ENCODE peak calls at places on chromosomes 1 and 21, in four cellular contexts. I is lower lobe of right lung, K is transverse colon, B is psoas muscle. Z is an unnamed sample.

GRCh38 chr1:89578940-89579684 is 53.8 kb upstream of the LRRC8C start:
- DNase-seq in I (no peak), K (no peak), B (no peak), Z (no peak)

GRCh38 chr1:116785006-116785405 is 30.8 kb downstream of the CD2 start:
- DNase-seq in I (no peak), K (no peak), B (no peak), Z (no peak)

GRCh38 chr1:63317007-63317813 is 5.2 kb upstream of the FOXD3 start:
- DNase-seq in I (peak; percentile 88), K (peak; percentile 81), B (peak; percentile 83), Z (peak; percentile 85)

GRCh38 chr1:20439282-20439681 is 46.7 kb downstream of the CAMK2N1 start:
- DNase-seq in I (no peak), K (no peak), B (no peak), Z (no peak)

GRCh38 chr1:44406761-44407429 is 1.8 kb downstream of the RNF220 start:
- DNase-seq in I (no peak), K (no peak), B (peak; percentile 54), Z (no peak)

GRCh38 chr1:8598060-8598724 is 219.2 kb downstream of the RERE start:
- DNase-seq in I (no peak), K (peak; percentile 26), B (no peak), Z (peak; percentile 50)

GRCh38 chr21:42145569-42146250 is 73.2 kb upstream of the ABCG1 start:
- DNase-seq in I (peak; percentile 60), K (peak; percentile 66), B (peak; percentile 66), Z (peak; percentile 59)

GRCh38 chr1:232634086-232634485 is 4.2 kb upstream of the SIPA1L2 start:
- DNase-seq in I (peak; percentile 89), K (peak; percentile 74), B (peak; percentile 69), Z (peak; percentile 30)

GRCh38 chr21:22795091-22795490 is 1796.9 kb downstream of the NCAM2 start:
- DNase-seq in I (no peak), K (no peak), B (no peak), Z (no peak)

GRCh38 chr1:46137901-46138300 is 5.5 kb upstream of the PIK3R3 start:
- DNase-seq in I (no peak), K (no peak), B (no peak), Z (no peak)

GRCh38 chr1:235843458-235843857 is 23.2 kb downstream of the LYST start:
- DNase-seq in I (no peak), K (no peak), B (no peak), Z (no peak)

GRCh38 chr1:67647036-67647798 is 37.8 kb upstream of the GADD45A start:
- DNase-seq in I (no peak), K (no peak), B (no peak), Z (no peak)

GRCh38 chr1:150765229-150765976 is at the start of gene CTSS:
- DNase-seq in I (no peak), K (no peak), B (no peak), Z (no peak)

GRCh38 chr1:208234721-208235120 is 9.5 kb downstream of the PLXNA2 start:
- DNase-seq in I (no peak), K (no peak), B (no peak), Z (no peak)

GRCh38 chr1:228280961-228281591 is 73.2 kb downstream of the OBSCN start:
- DNase-seq in I (peak; percentile 42), K (peak; percentile 5), B (peak; percentile 58), Z (peak; percentile 22)

GRCh38 chr1:116762781-116763115 is 8.5 kb downstream of the CD2 start:
- DNase-seq in I (no peak), K (no peak), B (no peak), Z (no peak)

GRCh38 chr1:92786298-92786901 is 1.5 kb upstream of the EVI5 start:
- DNase-seq in I (no peak), K (no peak), B (no peak), Z (no peak)

GRCh38 chr1:170807432-170807831 is 127.9 kb upstream of the MROH9 start:
- DNase-seq in I (no peak), K (no peak), B (no peak), Z (no peak)

GRCh38 chr21:36773111-36773510 is 74.2 kb downstream of the SIM2 start:
- DNase-seq in I (peak; percentile 72), K (peak; percentile 82), B (peak; percentile 95), Z (peak; percentile 96)

GRCh38 chr1:178630418-178630817 is 94.6 kb upstream of the RALGPS2 start:
- DNase-seq in I (no peak), K (no peak), B (no peak), Z (no peak)

GRCh38 chr1:228850141-228851100 is 115.1 kb downstream of the RHOU start:
- DNase-seq in I (no peak), K (no peak), B (no peak), Z (no peak)

GRCh38 chr1:21568809-21569385 is 59.7 kb downstream of the ALPL start:
- DNase-seq in I (no peak), K (no peak), B (no peak), Z (no peak)

GRCh38 chr1:29713857-29714256 is 477.5 kb downstream of the PTPRU start:
- DNase-seq in I (no peak), K (no peak), B (no peak), Z (no peak)

GRCh38 chr21:45592208-45592619 is 50.0 kb upstream of the SLC19A1 start:
- DNase-seq in I (peak; percentile 44), K (peak; percentile 18), B (no peak), Z (no peak)

GRCh38 chr21:10430007-10430406 is 91.4 kb upstream of the TPTE start:
- DNase-seq in I (no peak), K (no peak), B (no peak), Z (no peak)

GRCh38 chr1:225450491-225451191 is 22.8 kb upstream of the LBR start:
- DNase-seq in I (peak; percentile 66), K (peak; percentile 16), B (no peak), Z (no peak)

GRCh38 chr1:175656416-175656815 is 87.0 kb downstream of the TNR start:
- DNase-seq in I (no peak), K (no peak), B (no peak), Z (no peak)

GRCh38 chr1:24384251-24385090 is 29.1 kb downstream of the STPG1 start:
- DNase-seq in I (peak; percentile 75), K (peak; percentile 35), B (no peak), Z (peak; percentile 48)

GRCh38 chr1:246554201-246554600 is 11.9 kb downstream of the TFB2M start:
- DNase-seq in I (no peak), K (no peak), B (no peak), Z (no peak)

GRCh38 chr1:158121604-158122254 is 59.0 kb upstream of the CD1D start:
- DNase-seq in I (no peak), K (peak; percentile 25), B (no peak), Z (no peak)

GRCh38 chr1:68377098-68377497 is 72.7 kb downstream of the RPE65 start:
- DNase-seq in I (no peak), K (no peak), B (no peak), Z (no peak)

GRCh38 chr1:228338521-228339051 is 68.0 kb downstream of the TRIM11 start:
- DNase-seq in I (peak; percentile 30), K (peak; percentile 5), B (peak; percentile 62), Z (no peak)

GRCh38 chr1:10754571-10755329 is 41.7 kb downstream of the CASZ1 start:
- DNase-seq in I (no peak), K (no peak), B (no peak), Z (no peak)

GRCh38 chr1:178959543-178960460 is 65.9 kb upstream of the FAM20B start:
- DNase-seq in I (no peak), K (no peak), B (no peak), Z (no peak)

GRCh38 chr21:42514883-42515228 is 1.2 kb downstream of the SLC37A1 start:
- DNase-seq in I (no peak), K (no peak), B (no peak), Z (no peak)

GRCh38 chr1:205517288-205517687 is 12.8 kb downstream of the CDK18 start:
- DNase-seq in I (no peak), K (no peak), B (no peak), Z (no peak)

GRCh38 chr1:205516362-205516761 is 11.9 kb downstream of the CDK18 start:
- DNase-seq in I (no peak), K (no peak), B (no peak), Z (no peak)

GRCh38 chr1:205517763-205518162 is 13.3 kb downstream of the CDK18 start:
- DNase-seq in I (no peak), K (no peak), B (no peak), Z (no peak)

GRCh38 chr1:205514211-205515142 is 10.0 kb downstream of the CDK18 start:
- DNase-seq in I (no peak), K (no peak), B (no peak), Z (no peak)

GRCh38 chr1:205515781-205516253 is 11.3 kb downstream of the CDK18 start:
- DNase-seq in I (no peak), K (peak; percentile 26), B (peak; percentile 74), Z (no peak)
- H3K27ac ChIP-seq in I (peak overlapping the region; percentile 47), K (peak overlapping the region; percentile 67), B (peak overlapping the region; percentile 23), Z (peak overlapping the region; percentile 3)

GRCh38 chr21:43829161-43829560 is 35.9 kb upstream of the AGPAT3 start:
- DNase-seq in I (no peak), K (no peak), B (no peak), Z (no peak)

GRCh38 chr21:43832158-43832550 is 32.9 kb upstream of the AGPAT3 start:
- DNase-seq in I (no peak), K (no peak), B (no peak), Z (no peak)

GRCh38 chr21:43827015-43827611 is 37.7 kb downstream of the RRP1 start:
- DNase-seq in I (no peak), K (no peak), B (peak; percentile 83), Z (no peak)

GRCh38 chr21:43832648-43833047 is 32.4 kb upstream of the AGPAT3 start:
- DNase-seq in I (no peak), K (no peak), B (no peak), Z (no peak)

GRCh38 chr21:43829575-43830119 is 35.4 kb upstream of the AGPAT3 start:
- DNase-seq in I (no peak), K (no peak), B (no peak), Z (no peak)
- TF ChIP-seq CTCF in I (peak; percentile 10), K (no peak), B (no peak), Z (no peak)

GRCh38 chr1:230145953-230146476 is 79.0 kb downstream of the GALNT2 start:
- DNase-seq in I (no peak), K (no peak), B (no peak), Z (no peak)
- H3K27ac ChIP-seq in I (peak overlapping the region; percentile 50), K (peak overlapping the region; percentile 52), B (peak overlapping the region; percentile 2), Z (no peak overlapping the region)

GRCh38 chr1:194069831-194070218 is 883.4 kb upstream of the B3GALT2 start:
- DNase-seq in I (no peak), K (no peak), B (no peak), Z (no peak)
- TF ChIP-seq CTCF in I (no peak), K (no peak), B (no peak), Z (no peak)

GRCh38 chr1:212699104-212699838 is 369 bp downstream of the BATF3 start:
- DNase-seq in I (peak; percentile 74), K (peak; percentile 52), B (peak; percentile 61), Z (peak; percentile 52)
- H3K27ac ChIP-seq in I (peak overlapping the region; percentile 73), K (peak overlapping the region; percentile 27), B (no peak overlapping the region), Z (peak overlapping the region; percentile 58)

GRCh38 chr1:108049083-108049819 is 84.3 kb upstream of the VAV3 start:
- DNase-seq in I (peak; percentile 68), K (no peak), B (no peak), Z (no peak)
- TF ChIP-seq CTCF in I (peak; percentile 53), K (no peak), B (peak; percentile 26), Z (no peak)

DNA sequence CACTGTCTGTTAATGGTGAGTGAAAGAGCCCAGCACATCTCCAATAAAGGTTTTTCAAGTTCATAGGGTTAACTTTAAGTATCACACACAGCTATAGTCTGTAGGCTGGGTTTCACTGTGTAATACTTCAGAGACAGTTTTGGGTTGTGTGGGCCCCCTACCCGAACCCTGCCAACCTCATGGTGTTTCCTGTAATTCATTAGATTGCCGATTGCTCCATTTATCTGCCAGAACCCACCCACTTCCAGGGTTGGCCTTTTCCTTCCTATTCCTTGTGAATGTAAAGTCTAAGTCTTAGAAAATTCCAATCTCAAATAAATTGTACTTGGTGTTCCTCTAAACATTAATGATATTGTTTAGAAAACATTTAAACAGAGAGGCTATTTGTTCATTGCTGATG is 43.6 kb downstream of the CTTNBP2NL start:
- DNase-seq in I (no peak), K (no peak), B (no peak), Z (no peak)
- H3K27ac ChIP-seq in I (peak overlapping the region; percentile 51), K (peak overlapping the region; percentile 51), B (no peak overlapping the region), Z (peak overlapping the region; percentile 59)